ENCODE peak calls at places on chromosome 10, in five cellular contexts. O, R, P, F and A are unnamed samples.

GRCh38 chr10:352476-353235 is 217.4 kb downstream of the ZMYND11 start:
- DNase-seq in O (no peak), R (peak; percentile 7), P (no peak), F (no peak), A (no peak)

GRCh38 chr10:131983780-131984179 is 2.1 kb upstream of the BNIP3 start:
- DNase-seq in O (no peak), R (no peak), P (peak; percentile 99), F (peak; percentile 63), A (no peak)

GRCh38 chr10:12237265-12238220 is 41.6 kb downstream of the CDC123 start:
- DNase-seq in O (no peak), R (no peak), P (no peak), F (peak; percentile 94), A (no peak)

GRCh38 chr10:13773496-13774170 is 186.9 kb downstream of the PRPF18 start:
- DNase-seq in O (no peak), R (no peak), P (no peak), F (no peak), A (no peak)

GRCh38 chr10:6250745-6251144 is 48.0 kb downstream of the PFKFB3 start:
- DNase-seq in O (no peak), R (no peak), P (no peak), F (no peak), A (no peak)

GRCh38 chr10:29784175-29784773 is 149.5 kb upstream of the SVIL start:
- DNase-seq in O (no peak), R (no peak), P (peak; percentile 100), F (peak; percentile 29), A (no peak)

GRCh38 chr10:49682879-49683278 is 3.4 kb downstream of the C10orf53 start:
- DNase-seq in O (no peak), R (no peak), P (no peak), F (no peak), A (no peak)

GRCh38 chr10:80281784-80282505 is 7.5 kb downstream of the MAT1A start:
- DNase-seq in O (no peak), R (no peak), P (no peak), F (peak; percentile 82), A (no peak)

GRCh38 chr10:29749150-29749549 is 114.4 kb upstream of the SVIL start:
- DNase-seq in O (no peak), R (no peak), P (no peak), F (no peak), A (no peak)

DNA sequence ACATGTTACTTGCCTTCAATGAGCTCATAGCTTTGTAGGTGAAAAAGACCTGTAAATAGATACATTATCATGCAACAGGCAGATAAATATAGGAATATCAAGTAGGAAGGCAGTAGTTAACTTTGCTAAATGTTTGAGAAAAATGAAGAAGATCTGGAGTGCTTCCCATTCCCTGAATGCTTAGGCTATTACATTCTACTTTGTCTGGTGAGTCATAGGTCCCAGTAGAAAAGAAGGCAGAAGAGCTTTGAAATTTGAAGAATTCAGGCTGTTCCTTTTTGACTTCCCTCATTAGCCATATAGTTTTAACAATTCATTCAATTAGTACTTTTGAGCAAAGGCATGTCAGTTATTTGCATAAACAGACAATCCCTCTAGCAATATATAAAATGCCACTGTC is 874.9 kb downstream of the REEP3 start:
- DNase-seq in O (no peak), R (no peak), P (peak; percentile 55), F (no peak), A (no peak)
- TF ChIP-seq MXI1 in O (no peak), R (no peak), P (no peak), F (no peak), A (no peak)

DNA sequence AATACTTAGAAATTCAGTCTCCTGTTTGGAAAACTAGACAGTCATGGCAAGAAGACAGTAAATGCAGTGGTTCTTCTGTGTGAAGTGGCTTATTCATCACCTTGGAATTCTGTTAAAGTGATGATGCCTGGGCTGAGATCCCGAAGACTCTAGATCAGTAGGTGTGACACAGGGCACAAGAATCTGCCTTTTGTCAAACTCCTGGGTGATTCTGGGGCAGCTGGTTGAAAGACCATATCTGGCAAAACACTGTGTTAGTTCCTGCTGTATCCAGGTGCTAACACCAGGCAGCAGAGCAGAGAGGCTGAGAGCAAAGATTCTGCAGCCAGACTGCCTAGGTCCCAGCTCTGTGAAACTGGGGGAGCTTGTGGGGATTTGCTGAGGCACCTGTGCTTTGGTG is 26.5 kb downstream of the MRC1 start:
- DNase-seq in O (no peak), R (no peak), P (peak; percentile 91), F (no peak), A (no peak)
- TF ChIP-seq MXI1 in O (no peak), R (no peak), P (no peak), F (no peak), A (no peak)

DNA sequence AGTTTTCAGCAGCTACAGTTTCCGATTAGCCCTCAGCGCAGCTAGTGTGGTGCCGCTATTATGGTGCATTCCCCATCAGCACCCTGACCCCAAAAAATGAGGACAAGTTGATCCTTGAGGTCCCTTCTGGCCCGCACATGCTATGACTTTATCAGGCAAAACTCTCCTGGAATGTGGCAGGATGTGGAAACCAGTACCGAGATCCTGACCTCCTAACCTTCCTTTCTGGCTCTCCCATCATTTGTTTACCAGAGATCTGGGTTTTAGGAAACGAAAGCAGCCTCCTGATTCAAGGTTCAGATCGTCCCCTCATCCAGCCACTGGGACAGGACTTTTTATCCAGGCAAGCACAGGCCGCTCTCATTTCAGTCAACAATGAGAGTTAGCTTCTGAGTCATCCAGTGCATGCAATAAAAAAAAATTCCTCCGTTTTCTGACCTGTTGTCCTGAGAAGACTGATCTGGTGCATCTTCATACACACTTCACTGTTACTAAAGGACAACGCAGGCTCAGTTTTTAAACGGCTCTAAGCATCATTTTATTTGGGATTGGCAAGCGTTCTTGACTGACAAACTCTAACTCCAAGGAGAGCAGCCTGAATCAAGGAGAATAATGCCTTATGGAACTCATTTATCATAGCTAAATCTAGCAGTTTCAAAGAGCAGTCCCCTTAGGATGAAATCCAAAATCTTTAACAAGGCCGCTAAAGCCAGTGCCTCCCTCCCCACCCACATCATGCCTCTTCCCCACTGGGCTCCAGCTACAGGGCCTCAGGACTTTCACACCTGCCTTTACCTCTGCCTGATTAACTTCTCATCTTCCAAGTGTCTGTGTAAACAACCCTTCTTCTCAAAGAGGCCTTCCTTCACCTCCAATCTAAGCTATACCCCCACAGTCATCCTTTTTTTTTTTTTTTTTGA is 17.1 kb downstream of the PDLIM1 start:
- DNase-seq in O (no peak), R (no peak), P (peak; percentile 94), F (peak; percentile 98), A (no peak)
- TF ChIP-seq MXI1 in O (no peak), R (no peak), P (peak; percentile 23), F (no peak), A (no peak)

DNA sequence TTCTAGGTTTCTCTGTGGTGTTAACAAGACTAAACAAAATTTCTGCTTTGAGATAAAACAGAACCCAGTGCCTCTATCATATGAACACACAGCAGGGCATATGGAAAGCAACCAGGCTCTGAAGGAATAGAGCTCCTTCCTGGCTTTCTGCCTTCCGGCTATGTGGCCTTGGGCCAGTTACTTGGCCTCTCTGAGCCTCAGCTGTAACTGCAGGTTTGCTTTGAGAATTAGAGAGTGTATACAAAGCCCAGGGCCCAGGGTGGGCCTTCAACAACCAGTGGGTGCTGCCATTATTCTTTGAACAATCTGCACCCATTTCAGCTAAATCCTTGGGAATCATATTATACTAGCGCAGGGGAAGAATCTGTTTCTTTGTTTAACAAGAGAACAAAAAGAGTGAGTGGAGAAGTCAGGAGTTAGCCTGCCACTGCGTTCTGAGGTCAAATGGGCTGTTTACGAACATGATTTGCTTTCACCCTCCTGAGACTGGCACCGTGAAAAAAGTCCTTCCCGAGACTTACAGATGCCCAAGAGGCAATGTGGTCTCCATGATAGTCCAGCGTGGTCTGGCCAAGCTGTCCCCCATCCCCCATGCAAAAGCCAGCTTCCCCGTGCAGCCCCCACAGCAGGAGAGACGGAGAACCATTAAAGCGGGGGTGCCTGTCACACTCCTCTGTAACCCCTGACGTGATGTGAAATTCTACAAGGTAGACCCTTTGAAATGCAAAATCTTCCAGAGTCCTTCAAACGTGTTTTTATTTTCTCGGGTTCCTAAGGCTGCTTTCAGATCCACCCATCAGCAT is 4.9 kb downstream of the FAM53B start:
- DNase-seq in O (no peak), R (no peak), P (no peak), F (no peak), A (no peak)
- TF ChIP-seq MXI1 in O (no peak), R (no peak), P (no peak), F (no peak), A (no peak)

GRCh38 chr10:121552746-121553145 is 45.5 kb downstream of the FGFR2 start:
- DNase-seq in O (no peak), R (no peak), P (no peak), F (no peak), A (no peak)
- TF ChIP-seq MXI1 in O (no peak), R (no peak), P (no peak), F (no peak), A (no peak)

DNA sequence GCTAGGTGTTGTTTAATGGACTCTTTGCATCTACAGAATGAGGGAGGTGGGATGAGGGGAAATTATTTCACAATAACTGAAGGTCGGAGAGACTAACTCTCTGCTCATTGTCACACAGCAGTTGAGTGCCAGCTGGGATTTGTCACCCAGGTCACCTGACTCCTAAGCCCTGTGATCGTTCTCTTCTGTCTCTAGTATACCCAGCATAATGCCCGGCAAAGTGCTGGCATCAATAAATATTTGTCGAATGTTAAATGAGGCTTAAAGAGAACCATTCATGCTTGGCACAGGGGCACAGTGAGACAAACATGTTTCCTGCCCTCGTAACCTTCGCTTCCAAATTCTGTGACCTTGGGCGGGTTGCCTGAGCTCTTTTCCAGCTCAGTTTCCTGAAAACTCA is 70.8 kb downstream of the TCF7L2 start:
- DNase-seq in O (no peak), R (no peak), P (no peak), F (peak; percentile 11), A (no peak)
- TF ChIP-seq MXI1 in O (no peak), R (no peak), P (no peak), F (no peak), A (no peak)

GRCh38 chr10:71015674-71016073 is 127.3 kb upstream of the PCBD1 start:
- DNase-seq in O (no peak), R (no peak), P (no peak), F (no peak), A (no peak)
- TF ChIP-seq MXI1 in O (no peak), R (no peak), P (no peak), F (no peak), A (no peak)